ENCODE peak calls at places on chromosomes 11 and 22, in six cellular contexts. One of them, this sample, is unnamed.

GRCh38 chr11:46281374-46281831 is 3.9 kb downstream of the CREB3L1 start:
- DNase-seq in substantia nigra: no peak
- DNase-seq in psoas muscle: no peak
- DNase-seq in cardiac muscle cell: peak
- DNase-seq in colonic mucosa: peak
- DNase-seq in ascending aorta: no peak
- DNase-seq in this sample: peak

GRCh38 chr11:99370557-99371200 is 349.9 kb downstream of the CNTN5 start:
- DNase-seq in substantia nigra: peak
- DNase-seq in psoas muscle: peak
- DNase-seq in cardiac muscle cell: peak
- DNase-seq in colonic mucosa: no peak
- DNase-seq in ascending aorta: no peak
- DNase-seq in this sample: no peak

GRCh38 chr11:111540921-111541208 is 345 bp downstream of the LAYN start:
- DNase-seq in substantia nigra: no peak
- DNase-seq in psoas muscle: no peak
- DNase-seq in cardiac muscle cell: no peak
- DNase-seq in colonic mucosa: no peak
- DNase-seq in ascending aorta: no peak
- DNase-seq in this sample: no peak

GRCh38 chr22:19047993-19048392 is 74.2 kb downstream of the DGCR2 start:
- DNase-seq in substantia nigra: no peak
- DNase-seq in psoas muscle: no peak
- DNase-seq in cardiac muscle cell: no peak
- DNase-seq in colonic mucosa: no peak
- DNase-seq in ascending aorta: no peak
- DNase-seq in this sample: no peak

GRCh38 chr22:35380537-35381423 is at the start of gene HMOX1:
- DNase-seq in substantia nigra: peak
- DNase-seq in psoas muscle: peak
- DNase-seq in cardiac muscle cell: peak
- DNase-seq in colonic mucosa: peak
- DNase-seq in ascending aorta: peak
- DNase-seq in this sample: no peak

GRCh38 chr11:441418-442274 is at the start of gene ANO9:
- DNase-seq in substantia nigra: no peak
- DNase-seq in psoas muscle: peak
- DNase-seq in cardiac muscle cell: no peak
- DNase-seq in colonic mucosa: peak
- DNase-seq in ascending aorta: no peak
- DNase-seq in this sample: no peak

GRCh38 chr11:118152552-118153471 is at the start of gene SCN4B:
- DNase-seq in substantia nigra: peak
- DNase-seq in psoas muscle: peak
- DNase-seq in cardiac muscle cell: peak
- DNase-seq in colonic mucosa: peak
- DNase-seq in ascending aorta: no peak
- DNase-seq in this sample: peak

GRCh38 chr11:57320067-57320718 is 4.6 kb downstream of the TNKS1BP1 start:
- DNase-seq in substantia nigra: no peak
- DNase-seq in psoas muscle: no peak
- DNase-seq in cardiac muscle cell: no peak
- DNase-seq in colonic mucosa: no peak
- DNase-seq in ascending aorta: no peak
- DNase-seq in this sample: no peak

GRCh38 chr22:23969071-23969470 is 2.4 kb downstream of the DDTL start:
- DNase-seq in substantia nigra: no peak
- DNase-seq in psoas muscle: no peak
- DNase-seq in cardiac muscle cell: no peak
- DNase-seq in colonic mucosa: no peak
- DNase-seq in ascending aorta: no peak
- DNase-seq in this sample: no peak

GRCh38 chr11:69644071-69644961 is 3.4 kb downstream of the CCND1 start:
- DNase-seq in substantia nigra: no peak
- DNase-seq in psoas muscle: peak
- DNase-seq in cardiac muscle cell: peak
- DNase-seq in colonic mucosa: peak
- DNase-seq in ascending aorta: no peak
- DNase-seq in this sample: no peak

GRCh38 chr11:102047305-102047924 is at the start of gene CFAP300:
- DNase-seq in substantia nigra: peak
- DNase-seq in psoas muscle: peak
- DNase-seq in cardiac muscle cell: peak
- DNase-seq in colonic mucosa: peak
- DNase-seq in ascending aorta: peak
- DNase-seq in this sample: no peak

GRCh38 chr22:17366830-17367229 is 2.4 kb upstream of the CECR2 start:
- DNase-seq in substantia nigra: peak
- DNase-seq in psoas muscle: peak
- DNase-seq in cardiac muscle cell: peak
- DNase-seq in colonic mucosa: peak
- DNase-seq in ascending aorta: no peak
- DNase-seq in this sample: peak

GRCh38 chr22:30923168-30923900 is 45.2 kb downstream of the MORC2 start:
- DNase-seq in substantia nigra: no peak
- DNase-seq in psoas muscle: no peak
- DNase-seq in cardiac muscle cell: no peak
- DNase-seq in colonic mucosa: no peak
- DNase-seq in ascending aorta: no peak
- DNase-seq in this sample: no peak

GRCh38 chr22:36486619-36487384 is 5.4 kb upstream of the TXN2 start:
- DNase-seq in substantia nigra: no peak
- DNase-seq in psoas muscle: no peak
- DNase-seq in cardiac muscle cell: peak
- DNase-seq in colonic mucosa: peak
- DNase-seq in ascending aorta: no peak
- DNase-seq in this sample: peak

GRCh38 chr11:26201411-26201810 is 130.5 kb upstream of the ANO3 start:
- DNase-seq in substantia nigra: no peak
- DNase-seq in psoas muscle: no peak
- DNase-seq in cardiac muscle cell: no peak
- DNase-seq in colonic mucosa: no peak
- DNase-seq in ascending aorta: no peak
- DNase-seq in this sample: no peak

GRCh38 chr22:20177217-20177911 is 26.5 kb upstream of the CCDC188 start:
- DNase-seq in substantia nigra: no peak
- DNase-seq in psoas muscle: no peak
- DNase-seq in cardiac muscle cell: no peak
- DNase-seq in colonic mucosa: no peak
- DNase-seq in ascending aorta: no peak
- DNase-seq in this sample: no peak

GRCh38 chr22:20174785-20175596 is 24.1 kb upstream of the CCDC188 start:
- DNase-seq in substantia nigra: no peak
- DNase-seq in psoas muscle: no peak
- DNase-seq in cardiac muscle cell: peak
- DNase-seq in colonic mucosa: no peak
- DNase-seq in ascending aorta: no peak
- DNase-seq in this sample: no peak

GRCh38 chr22:20176421-20177060 is 25.7 kb upstream of the CCDC188 start:
- DNase-seq in substantia nigra: no peak
- DNase-seq in psoas muscle: no peak
- DNase-seq in cardiac muscle cell: no peak
- DNase-seq in colonic mucosa: no peak
- DNase-seq in ascending aorta: no peak
- DNase-seq in this sample: no peak

GRCh38 chr22:20173720-20174119 is 22.9 kb upstream of the CCDC188 start:
- DNase-seq in substantia nigra: no peak
- DNase-seq in psoas muscle: no peak
- DNase-seq in cardiac muscle cell: no peak
- DNase-seq in colonic mucosa: no peak
- DNase-seq in ascending aorta: no peak
- DNase-seq in this sample: no peak

DNA sequence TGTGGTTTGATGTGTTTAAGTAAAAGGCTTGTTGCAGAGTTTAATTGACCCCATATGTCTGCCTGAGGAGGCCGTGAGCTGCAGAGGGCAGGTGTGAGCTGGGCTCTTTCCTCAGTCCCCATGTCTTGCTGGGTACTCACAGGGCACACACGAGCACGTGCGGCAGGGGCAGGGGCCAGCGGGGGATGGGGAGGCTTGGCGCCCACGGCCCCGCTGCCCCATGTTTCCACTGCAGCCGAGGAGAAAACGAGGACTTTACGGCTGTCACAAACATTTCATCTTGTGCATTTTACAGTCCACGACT is 24.7 kb upstream of the CCDC188 start:
- DNase-seq in substantia nigra: no peak
- DNase-seq in psoas muscle: no peak
- DNase-seq in cardiac muscle cell: no peak
- DNase-seq in colonic mucosa: no peak
- DNase-seq in ascending aorta: no peak
- DNase-seq in this sample: no peak
- H3K27ac ChIP-seq in substantia nigra: no peak
- H3K27ac ChIP-seq in psoas muscle: no peak
- H3K27ac ChIP-seq in cardiac muscle cell: no peak
- H3K27ac ChIP-seq in colonic mucosa: no peak
- H3K27ac ChIP-seq in ascending aorta: no peak
- H3K27ac ChIP-seq in this sample: no peak

GRCh38 chr11:86632499-86633269 is 39.7 kb downstream of the ME3 start:
- DNase-seq in substantia nigra: no peak
- DNase-seq in psoas muscle: peak
- DNase-seq in cardiac muscle cell: peak
- DNase-seq in colonic mucosa: no peak
- DNase-seq in ascending aorta: peak
- DNase-seq in this sample: no peak
- H3K27ac ChIP-seq in substantia nigra: no peak
- H3K27ac ChIP-seq in psoas muscle: no peak
- H3K27ac ChIP-seq in cardiac muscle cell: no peak
- H3K27ac ChIP-seq in colonic mucosa: no peak
- H3K27ac ChIP-seq in ascending aorta: peak
- H3K27ac ChIP-seq in this sample: no peak

DNA sequence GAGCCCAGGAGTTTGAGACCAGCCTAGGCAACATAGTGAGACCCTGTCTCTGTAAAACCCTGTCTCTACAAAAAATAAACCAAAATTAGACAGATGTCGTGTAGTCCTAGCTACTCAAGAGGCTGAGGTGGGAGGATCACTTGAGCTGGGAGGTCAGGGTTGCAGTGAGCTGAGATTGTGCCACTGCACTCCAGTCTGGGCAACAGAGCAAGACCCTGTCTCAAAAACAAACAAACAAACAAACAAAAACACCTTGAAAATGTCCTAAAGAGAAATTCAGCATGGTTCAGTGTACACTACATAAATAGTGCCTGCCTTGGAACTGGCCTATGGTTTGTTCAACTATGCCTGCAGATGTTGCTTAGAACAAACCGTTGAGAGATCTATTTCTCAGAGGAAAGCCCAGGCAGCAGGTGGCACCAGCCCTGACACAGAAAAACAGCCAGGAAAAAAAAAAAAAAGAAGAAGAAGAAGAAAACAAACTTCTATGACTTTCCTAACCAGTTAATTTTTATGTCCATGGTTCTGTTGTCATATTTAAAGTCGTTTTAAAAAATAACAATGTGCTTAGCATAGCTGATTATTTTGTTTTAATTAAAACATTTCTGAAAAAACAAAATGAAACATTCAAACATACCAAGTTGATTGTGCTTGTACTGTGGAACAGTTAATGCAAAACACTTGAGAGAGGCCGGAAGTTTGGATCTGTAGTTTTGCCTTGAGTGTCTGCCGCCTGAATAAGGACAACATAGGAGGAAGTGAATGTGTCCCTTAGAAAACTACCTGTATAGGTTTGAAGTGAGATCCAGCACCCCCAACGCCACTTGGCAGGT is 5.4 kb downstream of the KREMEN1 start:
- DNase-seq in substantia nigra: no peak
- DNase-seq in psoas muscle: no peak
- DNase-seq in cardiac muscle cell: no peak
- DNase-seq in colonic mucosa: no peak
- DNase-seq in ascending aorta: no peak
- DNase-seq in this sample: peak
- H3K27ac ChIP-seq in substantia nigra: no peak
- H3K27ac ChIP-seq in psoas muscle: peak
- H3K27ac ChIP-seq in cardiac muscle cell: peak
- H3K27ac ChIP-seq in colonic mucosa: no peak
- H3K27ac ChIP-seq in ascending aorta: no peak
- H3K27ac ChIP-seq in this sample: peak

DNA sequence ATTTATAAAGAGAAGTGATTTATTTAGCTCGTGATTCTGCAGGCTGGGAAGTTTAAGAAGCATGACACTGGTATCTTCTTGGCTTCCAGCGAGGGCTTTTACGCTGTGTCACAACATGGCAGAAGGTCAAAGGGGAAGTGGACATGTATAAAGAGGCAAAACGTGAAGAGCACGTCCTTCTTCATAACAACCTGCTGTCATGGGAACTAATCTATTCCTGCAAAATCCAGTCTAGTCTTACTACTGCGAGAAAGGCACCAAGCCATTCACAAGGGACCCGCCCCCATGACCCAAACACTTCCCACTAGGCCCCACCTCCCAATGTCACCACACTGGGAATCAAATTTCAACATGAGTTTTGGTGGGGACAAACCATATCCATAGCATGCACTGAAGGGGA is 58.3 kb downstream of the AMOTL1 start:
- DNase-seq in substantia nigra: no peak
- DNase-seq in psoas muscle: no peak
- DNase-seq in cardiac muscle cell: no peak
- DNase-seq in colonic mucosa: no peak
- DNase-seq in ascending aorta: no peak
- DNase-seq in this sample: no peak
- H3K27ac ChIP-seq in substantia nigra: no peak
- H3K27ac ChIP-seq in psoas muscle: peak
- H3K27ac ChIP-seq in cardiac muscle cell: no peak
- H3K27ac ChIP-seq in colonic mucosa: no peak
- H3K27ac ChIP-seq in ascending aorta: no peak
- H3K27ac ChIP-seq in this sample: no peak

GRCh38 chr22:32745251-32745995 is 56.1 kb upstream of the TIMP3 start:
- DNase-seq in substantia nigra: no peak
- DNase-seq in psoas muscle: peak
- DNase-seq in cardiac muscle cell: peak
- DNase-seq in colonic mucosa: peak
- DNase-seq in ascending aorta: no peak
- DNase-seq in this sample: no peak
- H3K27ac ChIP-seq in substantia nigra: no peak
- H3K27ac ChIP-seq in psoas muscle: no peak
- H3K27ac ChIP-seq in cardiac muscle cell: no peak
- H3K27ac ChIP-seq in colonic mucosa: no peak
- H3K27ac ChIP-seq in ascending aorta: no peak
- H3K27ac ChIP-seq in this sample: no peak

DNA sequence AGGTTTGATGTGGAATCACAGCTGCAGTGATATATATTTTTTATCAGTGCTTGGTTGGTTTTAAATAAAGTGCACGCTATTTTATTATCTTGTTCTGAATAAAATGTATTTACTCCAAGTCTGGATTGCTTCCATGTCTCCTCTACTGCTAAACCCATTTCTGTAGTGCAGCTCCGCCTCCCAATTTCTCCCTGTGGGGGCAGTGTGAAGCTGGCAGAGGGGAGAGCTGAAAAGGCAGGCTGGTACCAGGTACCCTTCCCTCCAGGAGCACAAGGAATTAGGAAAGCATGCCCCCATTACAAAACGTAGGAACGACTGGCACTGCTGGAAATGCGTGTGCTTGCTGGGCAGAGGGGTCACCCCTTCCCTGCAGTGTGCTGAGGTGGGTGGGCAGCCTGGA is 934 bp upstream of the TMEM132A start:
- DNase-seq in substantia nigra: no peak
- DNase-seq in psoas muscle: no peak
- DNase-seq in cardiac muscle cell: no peak
- DNase-seq in colonic mucosa: no peak
- DNase-seq in ascending aorta: no peak
- DNase-seq in this sample: no peak
- H3K27ac ChIP-seq in substantia nigra: no peak
- H3K27ac ChIP-seq in psoas muscle: no peak
- H3K27ac ChIP-seq in cardiac muscle cell: no peak
- H3K27ac ChIP-seq in colonic mucosa: no peak
- H3K27ac ChIP-seq in ascending aorta: no peak
- H3K27ac ChIP-seq in this sample: no peak

This sample was measured in DND-41.